ENCODE peak calls at places on chromosomes 16 and 17, in six cellular contexts. Z is neural progenitor cell; B is activated naive CD4-positive, alpha-beta T cell treated with anti-CD3 and anti-CD28 coated beads, Interleukin-2, amount 50 U/mL, for 72 hours; E is left ventricle myocardium inferior; M is uterus; V is hypothalamus. I is an unnamed sample.

GRCh38 chr17:69967910-69968411 is 107.1 kb upstream of the KCNJ16 start:
- DNase-seq in Z (no peak), B (no peak), E (no peak), M (no peak), V (no peak), I (no peak)

GRCh38 chr17:40312131-40312731 is 3.3 kb downstream of the RARA start:
- DNase-seq in Z (no peak), B (no peak), E (peak), M (peak), V (no peak), I (peak)

GRCh38 chr17:32385121-32385520 is 35.2 kb downstream of the ZNF207 start:
- DNase-seq in Z (no peak), B (no peak), E (no peak), M (no peak), V (no peak), I (no peak)

GRCh38 chr16:87487361-87487924 is 5.4 kb downstream of the ZCCHC14 start:
- DNase-seq in Z (peak), B (no peak), E (peak), M (no peak), V (no peak), I (peak)

GRCh38 chr17:14305785-14306496 is 5.1 kb downstream of the HS3ST3B1 start:
- DNase-seq in Z (no peak), B (no peak), E (no peak), M (no peak), V (no peak), I (no peak)

GRCh38 chr17:48843172-48843900 is 12.5 kb downstream of the CALCOCO2 start:
- DNase-seq in Z (no peak), B (no peak), E (no peak), M (no peak), V (no peak), I (no peak)

GRCh38 chr17:62059394-62059793 is 5.7 kb downstream of the MED13 start:
- DNase-seq in Z (no peak), B (no peak), E (no peak), M (no peak), V (no peak), I (no peak)

GRCh38 chr17:47287639-47288038 is 34.0 kb downstream of the ITGB3 start:
- DNase-seq in Z (no peak), B (no peak), E (no peak), M (no peak), V (no peak), I (no peak)

GRCh38 chr17:8249621-8250020 is 532 bp downstream of the PFAS start:
- DNase-seq in Z (no peak), B (no peak), E (no peak), M (no peak), V (no peak), I (no peak)

GRCh38 chr17:31197991-31198390 is 99.0 kb downstream of the OMG start:
- DNase-seq in Z (no peak), B (no peak), E (no peak), M (no peak), V (no peak), I (no peak)

GRCh38 chr17:39661044-39661406 is 4.1 kb upstream of the TCAP start:
- DNase-seq in Z (peak), B (no peak), E (peak), M (no peak), V (no peak), I (peak)

GRCh38 chr17:28901866-28902818 is 737 bp downstream of the DHRS13 start:
- DNase-seq in Z (no peak), B (peak), E (peak), M (peak), V (no peak), I (peak)

GRCh38 chr17:47621293-47622178 is 28.2 kb upstream of the KPNB1 start:
- DNase-seq in Z (peak), B (no peak), E (no peak), M (peak), V (no peak), I (peak)

GRCh38 chr17:39606434-39607056 is 1.2 kb downstream of the NEUROD2 start:
- DNase-seq in Z (peak), B (no peak), E (no peak), M (no peak), V (no peak), I (no peak)

GRCh38 chr16:89257281-89257731 is 39.8 kb downstream of the ZNF778 start:
- DNase-seq in Z (peak), B (no peak), E (no peak), M (no peak), V (no peak), I (no peak)